ENCODE peak calls at places on chromosomes 6 and 20, in seven cellular contexts. One of them, this sample, is unnamed.

GRCh38 chr6:141956868-141957267 is 175.9 kb upstream of the GJE1 start:
- DNase-seq in uterus: no peak
- DNase-seq in activated CD8-positive, alpha-beta memory T cell treated with anti-CD3 and anti-CD28 coated beads for 48 hours: no peak
- DNase-seq in hepatic stellate cell: no peak
- DNase-seq in NCI-H1436: no peak
- DNase-seq in stimulated activated CD8-positive, alpha-beta memory T cell treated with anti-CD3 and anti-CD28 coated beads, Interleukin-15, amount 100 ng/mL, for 1 hour: no peak
- DNase-seq in A172: no peak
- DNase-seq in this sample: no peak

GRCh38 chr20:1924910-1925861 is 30.0 kb downstream of the SIRPA start:
- DNase-seq in uterus: no peak
- DNase-seq in activated CD8-positive, alpha-beta memory T cell treated with anti-CD3 and anti-CD28 coated beads for 48 hours: no peak
- DNase-seq in hepatic stellate cell: no peak
- DNase-seq in NCI-H1436: no peak
- DNase-seq in stimulated activated CD8-positive, alpha-beta memory T cell treated with anti-CD3 and anti-CD28 coated beads, Interleukin-15, amount 100 ng/mL, for 1 hour: no peak
- DNase-seq in A172: no peak
- DNase-seq in this sample: no peak

GRCh38 chr6:27502508-27503435 is 29.9 kb upstream of the ZNF184 start:
- DNase-seq in uterus: peak
- DNase-seq in activated CD8-positive, alpha-beta memory T cell treated with anti-CD3 and anti-CD28 coated beads for 48 hours: peak
- DNase-seq in hepatic stellate cell: peak
- DNase-seq in NCI-H1436: peak
- DNase-seq in stimulated activated CD8-positive, alpha-beta memory T cell treated with anti-CD3 and anti-CD28 coated beads, Interleukin-15, amount 100 ng/mL, for 1 hour: peak
- DNase-seq in A172: peak
- DNase-seq in this sample: peak

GRCh38 chr6:133854633-133855598 is 34.0 kb upstream of the TCF21 start:
- DNase-seq in uterus: no peak
- DNase-seq in activated CD8-positive, alpha-beta memory T cell treated with anti-CD3 and anti-CD28 coated beads for 48 hours: no peak
- DNase-seq in hepatic stellate cell: no peak
- DNase-seq in NCI-H1436: no peak
- DNase-seq in stimulated activated CD8-positive, alpha-beta memory T cell treated with anti-CD3 and anti-CD28 coated beads, Interleukin-15, amount 100 ng/mL, for 1 hour: no peak
- DNase-seq in A172: no peak
- DNase-seq in this sample: no peak

GRCh38 chr6:84752118-84752850 is 12.1 kb downstream of the TBX18 start:
- DNase-seq in uterus: no peak
- DNase-seq in activated CD8-positive, alpha-beta memory T cell treated with anti-CD3 and anti-CD28 coated beads for 48 hours: no peak
- DNase-seq in hepatic stellate cell: no peak
- DNase-seq in NCI-H1436: no peak
- DNase-seq in stimulated activated CD8-positive, alpha-beta memory T cell treated with anti-CD3 and anti-CD28 coated beads, Interleukin-15, amount 100 ng/mL, for 1 hour: no peak
- DNase-seq in A172: no peak
- DNase-seq in this sample: no peak

GRCh38 chr20:2301164-2301622 is 5.4 kb downstream of the TGM3 start:
- DNase-seq in uterus: no peak
- DNase-seq in activated CD8-positive, alpha-beta memory T cell treated with anti-CD3 and anti-CD28 coated beads for 48 hours: no peak
- DNase-seq in hepatic stellate cell: no peak
- DNase-seq in NCI-H1436: no peak
- DNase-seq in stimulated activated CD8-positive, alpha-beta memory T cell treated with anti-CD3 and anti-CD28 coated beads, Interleukin-15, amount 100 ng/mL, for 1 hour: no peak
- DNase-seq in A172: peak
- DNase-seq in this sample: no peak

GRCh38 chr6:139970591-139970991 is 596.1 kb upstream of the CITED2 start:
- DNase-seq in uterus: no peak
- DNase-seq in activated CD8-positive, alpha-beta memory T cell treated with anti-CD3 and anti-CD28 coated beads for 48 hours: no peak
- DNase-seq in hepatic stellate cell: no peak
- DNase-seq in NCI-H1436: no peak
- DNase-seq in stimulated activated CD8-positive, alpha-beta memory T cell treated with anti-CD3 and anti-CD28 coated beads, Interleukin-15, amount 100 ng/mL, for 1 hour: no peak
- DNase-seq in A172: no peak
- DNase-seq in this sample: no peak

GRCh38 chr20:6081236-6081635 is 27.4 kb upstream of the LRRN4 start:
- DNase-seq in uterus: no peak
- DNase-seq in activated CD8-positive, alpha-beta memory T cell treated with anti-CD3 and anti-CD28 coated beads for 48 hours: no peak
- DNase-seq in hepatic stellate cell: no peak
- DNase-seq in NCI-H1436: no peak
- DNase-seq in stimulated activated CD8-positive, alpha-beta memory T cell treated with anti-CD3 and anti-CD28 coated beads, Interleukin-15, amount 100 ng/mL, for 1 hour: no peak
- DNase-seq in A172: peak
- DNase-seq in this sample: no peak

GRCh38 chr20:56458227-56458821 is 10.1 kb upstream of the RTF2 start:
- DNase-seq in uterus: no peak
- DNase-seq in activated CD8-positive, alpha-beta memory T cell treated with anti-CD3 and anti-CD28 coated beads for 48 hours: no peak
- DNase-seq in hepatic stellate cell: no peak
- DNase-seq in NCI-H1436: no peak
- DNase-seq in stimulated activated CD8-positive, alpha-beta memory T cell treated with anti-CD3 and anti-CD28 coated beads, Interleukin-15, amount 100 ng/mL, for 1 hour: no peak
- DNase-seq in A172: no peak
- DNase-seq in this sample: no peak

GRCh38 chr6:90610291-90610670 is 23.4 kb upstream of the MAP3K7 start:
- DNase-seq in uterus: no peak
- DNase-seq in activated CD8-positive, alpha-beta memory T cell treated with anti-CD3 and anti-CD28 coated beads for 48 hours: no peak
- DNase-seq in hepatic stellate cell: no peak
- DNase-seq in NCI-H1436: no peak
- DNase-seq in stimulated activated CD8-positive, alpha-beta memory T cell treated with anti-CD3 and anti-CD28 coated beads, Interleukin-15, amount 100 ng/mL, for 1 hour: no peak
- DNase-seq in A172: no peak
- DNase-seq in this sample: no peak

GRCh38 chr6:4280721-4281120 is 145.3 kb upstream of the ECI2 start:
- DNase-seq in uterus: no peak
- DNase-seq in activated CD8-positive, alpha-beta memory T cell treated with anti-CD3 and anti-CD28 coated beads for 48 hours: no peak
- DNase-seq in hepatic stellate cell: peak
- DNase-seq in NCI-H1436: no peak
- DNase-seq in stimulated activated CD8-positive, alpha-beta memory T cell treated with anti-CD3 and anti-CD28 coated beads, Interleukin-15, amount 100 ng/mL, for 1 hour: no peak
- DNase-seq in A172: peak
- DNase-seq in this sample: no peak

GRCh38 chr6:132937466-132937906 is 123.1 kb downstream of the RPS12 start:
- DNase-seq in uterus: no peak
- DNase-seq in activated CD8-positive, alpha-beta memory T cell treated with anti-CD3 and anti-CD28 coated beads for 48 hours: no peak
- DNase-seq in hepatic stellate cell: no peak
- DNase-seq in NCI-H1436: peak
- DNase-seq in stimulated activated CD8-positive, alpha-beta memory T cell treated with anti-CD3 and anti-CD28 coated beads, Interleukin-15, amount 100 ng/mL, for 1 hour: no peak
- DNase-seq in A172: peak
- DNase-seq in this sample: no peak

GRCh38 chr20:47419953-47420352 is 63.5 kb upstream of the ZMYND8 start:
- DNase-seq in uterus: no peak
- DNase-seq in activated CD8-positive, alpha-beta memory T cell treated with anti-CD3 and anti-CD28 coated beads for 48 hours: no peak
- DNase-seq in hepatic stellate cell: no peak
- DNase-seq in NCI-H1436: no peak
- DNase-seq in stimulated activated CD8-positive, alpha-beta memory T cell treated with anti-CD3 and anti-CD28 coated beads, Interleukin-15, amount 100 ng/mL, for 1 hour: no peak
- DNase-seq in A172: no peak
- DNase-seq in this sample: no peak

GRCh38 chr20:58895099-58895795 is 42.7 kb downstream of the GNAS start:
- DNase-seq in uterus: no peak
- DNase-seq in activated CD8-positive, alpha-beta memory T cell treated with anti-CD3 and anti-CD28 coated beads for 48 hours: no peak
- DNase-seq in hepatic stellate cell: no peak
- DNase-seq in NCI-H1436: no peak
- DNase-seq in stimulated activated CD8-positive, alpha-beta memory T cell treated with anti-CD3 and anti-CD28 coated beads, Interleukin-15, amount 100 ng/mL, for 1 hour: no peak
- DNase-seq in A172: no peak
- DNase-seq in this sample: no peak

GRCh38 chr20:341682-342081 is 5.2 kb upstream of the NRSN2 start:
- DNase-seq in uterus: no peak
- DNase-seq in activated CD8-positive, alpha-beta memory T cell treated with anti-CD3 and anti-CD28 coated beads for 48 hours: no peak
- DNase-seq in hepatic stellate cell: peak
- DNase-seq in NCI-H1436: no peak
- DNase-seq in stimulated activated CD8-positive, alpha-beta memory T cell treated with anti-CD3 and anti-CD28 coated beads, Interleukin-15, amount 100 ng/mL, for 1 hour: no peak
- DNase-seq in A172: peak
- DNase-seq in this sample: no peak

GRCh38 chr20:31693987-31694661 is 28.5 kb downstream of the BCL2L1 start:
- DNase-seq in uterus: no peak
- DNase-seq in activated CD8-positive, alpha-beta memory T cell treated with anti-CD3 and anti-CD28 coated beads for 48 hours: no peak
- DNase-seq in hepatic stellate cell: no peak
- DNase-seq in NCI-H1436: no peak
- DNase-seq in stimulated activated CD8-positive, alpha-beta memory T cell treated with anti-CD3 and anti-CD28 coated beads, Interleukin-15, amount 100 ng/mL, for 1 hour: no peak
- DNase-seq in A172: peak
- DNase-seq in this sample: peak

GRCh38 chr6:124393536-124393935 is 568.7 kb upstream of the RNF217 start:
- DNase-seq in uterus: no peak
- DNase-seq in activated CD8-positive, alpha-beta memory T cell treated with anti-CD3 and anti-CD28 coated beads for 48 hours: no peak
- DNase-seq in hepatic stellate cell: no peak
- DNase-seq in NCI-H1436: no peak
- DNase-seq in stimulated activated CD8-positive, alpha-beta memory T cell treated with anti-CD3 and anti-CD28 coated beads, Interleukin-15, amount 100 ng/mL, for 1 hour: no peak
- DNase-seq in A172: peak
- DNase-seq in this sample: no peak

GRCh38 chr6:10528170-10528981 is 7.2 kb downstream of the GCNT2 start:
- DNase-seq in uterus: no peak
- DNase-seq in activated CD8-positive, alpha-beta memory T cell treated with anti-CD3 and anti-CD28 coated beads for 48 hours: no peak
- DNase-seq in hepatic stellate cell: peak
- DNase-seq in NCI-H1436: no peak
- DNase-seq in stimulated activated CD8-positive, alpha-beta memory T cell treated with anti-CD3 and anti-CD28 coated beads, Interleukin-15, amount 100 ng/mL, for 1 hour: no peak
- DNase-seq in A172: peak
- DNase-seq in this sample: no peak

GRCh38 chr20:51553897-51554504 is 11.5 kb upstream of the NFATC2 start:
- DNase-seq in uterus: no peak
- DNase-seq in activated CD8-positive, alpha-beta memory T cell treated with anti-CD3 and anti-CD28 coated beads for 48 hours: no peak
- DNase-seq in hepatic stellate cell: no peak
- DNase-seq in NCI-H1436: no peak
- DNase-seq in stimulated activated CD8-positive, alpha-beta memory T cell treated with anti-CD3 and anti-CD28 coated beads, Interleukin-15, amount 100 ng/mL, for 1 hour: no peak
- DNase-seq in A172: peak
- DNase-seq in this sample: no peak

GRCh38 chr6:34305982-34306702 is 57.3 kb upstream of the SMIM29 start:
- DNase-seq in uterus: peak
- DNase-seq in activated CD8-positive, alpha-beta memory T cell treated with anti-CD3 and anti-CD28 coated beads for 48 hours: no peak
- DNase-seq in hepatic stellate cell: no peak
- DNase-seq in NCI-H1436: no peak
- DNase-seq in stimulated activated CD8-positive, alpha-beta memory T cell treated with anti-CD3 and anti-CD28 coated beads, Interleukin-15, amount 100 ng/mL, for 1 hour: no peak
- DNase-seq in A172: no peak
- DNase-seq in this sample: no peak

GRCh38 chr20:48722737-48723191 is 105.0 kb downstream of the PREX1 start:
- DNase-seq in uterus: no peak
- DNase-seq in activated CD8-positive, alpha-beta memory T cell treated with anti-CD3 and anti-CD28 coated beads for 48 hours: no peak
- DNase-seq in hepatic stellate cell: no peak
- DNase-seq in NCI-H1436: no peak
- DNase-seq in stimulated activated CD8-positive, alpha-beta memory T cell treated with anti-CD3 and anti-CD28 coated beads, Interleukin-15, amount 100 ng/mL, for 1 hour: no peak
- DNase-seq in A172: peak
- DNase-seq in this sample: peak

GRCh38 chr20:58795181-58795922 is 55.4 kb downstream of the GNAS-AS1 start:
- DNase-seq in uterus: no peak
- DNase-seq in activated CD8-positive, alpha-beta memory T cell treated with anti-CD3 and anti-CD28 coated beads for 48 hours: no peak
- DNase-seq in hepatic stellate cell: no peak
- DNase-seq in NCI-H1436: no peak
- DNase-seq in stimulated activated CD8-positive, alpha-beta memory T cell treated with anti-CD3 and anti-CD28 coated beads, Interleukin-15, amount 100 ng/mL, for 1 hour: no peak
- DNase-seq in A172: no peak
- DNase-seq in this sample: no peak

GRCh38 chr6:108831104-108831503 is 17.1 kb upstream of the ARMC2 start:
- DNase-seq in uterus: no peak
- DNase-seq in activated CD8-positive, alpha-beta memory T cell treated with anti-CD3 and anti-CD28 coated beads for 48 hours: no peak
- DNase-seq in hepatic stellate cell: no peak
- DNase-seq in NCI-H1436: no peak
- DNase-seq in stimulated activated CD8-positive, alpha-beta memory T cell treated with anti-CD3 and anti-CD28 coated beads, Interleukin-15, amount 100 ng/mL, for 1 hour: no peak
- DNase-seq in A172: no peak
- DNase-seq in this sample: no peak

GRCh38 chr20:48421547-48421946 is 406.3 kb downstream of the PREX1 start:
- DNase-seq in uterus: no peak
- DNase-seq in activated CD8-positive, alpha-beta memory T cell treated with anti-CD3 and anti-CD28 coated beads for 48 hours: no peak
- DNase-seq in hepatic stellate cell: no peak
- DNase-seq in NCI-H1436: no peak
- DNase-seq in stimulated activated CD8-positive, alpha-beta memory T cell treated with anti-CD3 and anti-CD28 coated beads, Interleukin-15, amount 100 ng/mL, for 1 hour: no peak
- DNase-seq in A172: no peak
- DNase-seq in this sample: peak

GRCh38 chr20:20710443-20710842 is 2.0 kb downstream of the RALGAPA2 start:
- DNase-seq in uterus: no peak
- DNase-seq in activated CD8-positive, alpha-beta memory T cell treated with anti-CD3 and anti-CD28 coated beads for 48 hours: no peak
- DNase-seq in hepatic stellate cell: no peak
- DNase-seq in NCI-H1436: no peak
- DNase-seq in stimulated activated CD8-positive, alpha-beta memory T cell treated with anti-CD3 and anti-CD28 coated beads, Interleukin-15, amount 100 ng/mL, for 1 hour: no peak
- DNase-seq in A172: no peak
- DNase-seq in this sample: no peak

GRCh38 chr20:40966516-40967185 is 62.0 kb upstream of the TOP1 start:
- DNase-seq in uterus: no peak
- DNase-seq in activated CD8-positive, alpha-beta memory T cell treated with anti-CD3 and anti-CD28 coated beads for 48 hours: no peak
- DNase-seq in hepatic stellate cell: no peak
- DNase-seq in NCI-H1436: no peak
- DNase-seq in stimulated activated CD8-positive, alpha-beta memory T cell treated with anti-CD3 and anti-CD28 coated beads, Interleukin-15, amount 100 ng/mL, for 1 hour: no peak
- DNase-seq in A172: no peak
- DNase-seq in this sample: no peak

GRCh38 chr6:106617857-106618256 is 11.4 kb downstream of the RTN4IP1 start:
- DNase-seq in uterus: no peak
- DNase-seq in activated CD8-positive, alpha-beta memory T cell treated with anti-CD3 and anti-CD28 coated beads for 48 hours: no peak
- DNase-seq in hepatic stellate cell: no peak
- DNase-seq in NCI-H1436: no peak
- DNase-seq in stimulated activated CD8-positive, alpha-beta memory T cell treated with anti-CD3 and anti-CD28 coated beads, Interleukin-15, amount 100 ng/mL, for 1 hour: no peak
- DNase-seq in A172: no peak
- DNase-seq in this sample: no peak

GRCh38 chr20:48648482-48649051 is 179.2 kb downstream of the PREX1 start:
- DNase-seq in uterus: no peak
- DNase-seq in activated CD8-positive, alpha-beta memory T cell treated with anti-CD3 and anti-CD28 coated beads for 48 hours: no peak
- DNase-seq in hepatic stellate cell: no peak
- DNase-seq in NCI-H1436: no peak
- DNase-seq in stimulated activated CD8-positive, alpha-beta memory T cell treated with anti-CD3 and anti-CD28 coated beads, Interleukin-15, amount 100 ng/mL, for 1 hour: no peak
- DNase-seq in A172: no peak
- DNase-seq in this sample: no peak